ENCODE peak calls at places on chromosomes 6 and 20, in seven cellular contexts. One of them, this sample, is unnamed.

GRCh38 chr6:168703970-168704369 is 263.0 kb downstream of the SMOC2 start:
- DNase-seq in AML-193: no peak
- DNase-seq in stimulated activated CD4-positive, alpha-beta T cell treated with anti-CD3 and anti-CD28 coated beads, Interleukin-1b, Interleukin-23, amount 100 ng/mL, for 1 hour: no peak
- DNase-seq in GM12865: no peak
- DNase-seq in MV-4-11: no peak
- DNase-seq in activated CD4-positive, alpha-beta T cell treated with anti-CD3 and anti-CD28 coated beads, Interleukin-2, amount 10 ng/mL, durations not matched to agents 7 days and 5 days: no peak
- DNase-seq in GM12864: no peak
- DNase-seq in this sample: no peak

GRCh38 chr6:89711801-89712200 is 73.3 kb upstream of the LYRM2 start:
- DNase-seq in AML-193: no peak
- DNase-seq in GM12865: no peak
- DNase-seq in activated CD4-positive, alpha-beta T cell treated with anti-CD3 and anti-CD28 coated beads, Interleukin-2, amount 10 ng/mL, durations not matched to agents 7 days and 5 days: no peak
- DNase-seq in stimulated activated CD4-positive, alpha-beta T cell treated with anti-CD3 and anti-CD28 coated beads, Interleukin-1b, Interleukin-23, amount 100 ng/mL, for 1 hour: no peak
- DNase-seq in GM12864: no peak
- DNase-seq in MV-4-11: no peak
- DNase-seq in this sample: no peak

GRCh38 chr6:41072836-41073202 is at the start of gene NFYA:
- DNase-seq in GM12864: no peak
- DNase-seq in stimulated activated CD4-positive, alpha-beta T cell treated with anti-CD3 and anti-CD28 coated beads, Interleukin-1b, Interleukin-23, amount 100 ng/mL, for 1 hour: peak
- DNase-seq in activated CD4-positive, alpha-beta T cell treated with anti-CD3 and anti-CD28 coated beads, Interleukin-2, amount 10 ng/mL, durations not matched to agents 7 days and 5 days: peak
- DNase-seq in GM12865: no peak
- DNase-seq in MV-4-11: no peak
- DNase-seq in AML-193: no peak
- DNase-seq in this sample: peak

GRCh38 chr6:11044712-11045167 is 635 bp upstream of the ELOVL2 start:
- DNase-seq in MV-4-11: no peak
- DNase-seq in stimulated activated CD4-positive, alpha-beta T cell treated with anti-CD3 and anti-CD28 coated beads, Interleukin-1b, Interleukin-23, amount 100 ng/mL, for 1 hour: no peak
- DNase-seq in activated CD4-positive, alpha-beta T cell treated with anti-CD3 and anti-CD28 coated beads, Interleukin-2, amount 10 ng/mL, durations not matched to agents 7 days and 5 days: no peak
- DNase-seq in AML-193: no peak
- DNase-seq in GM12864: no peak
- DNase-seq in GM12865: no peak
- DNase-seq in this sample: no peak

GRCh38 chr6:127459231-127459641 is at the start of gene KIAA0408:
- DNase-seq in MV-4-11: peak
- DNase-seq in AML-193: no peak
- DNase-seq in GM12865: peak
- DNase-seq in activated CD4-positive, alpha-beta T cell treated with anti-CD3 and anti-CD28 coated beads, Interleukin-2, amount 10 ng/mL, durations not matched to agents 7 days and 5 days: no peak
- DNase-seq in GM12864: no peak
- DNase-seq in stimulated activated CD4-positive, alpha-beta T cell treated with anti-CD3 and anti-CD28 coated beads, Interleukin-1b, Interleukin-23, amount 100 ng/mL, for 1 hour: no peak
- DNase-seq in this sample: peak

GRCh38 chr6:36631326-36632046 is 37.3 kb downstream of the SRSF3 start:
- DNase-seq in MV-4-11: no peak
- DNase-seq in AML-193: no peak
- DNase-seq in GM12865: no peak
- DNase-seq in stimulated activated CD4-positive, alpha-beta T cell treated with anti-CD3 and anti-CD28 coated beads, Interleukin-1b, Interleukin-23, amount 100 ng/mL, for 1 hour: no peak
- DNase-seq in GM12864: no peak
- DNase-seq in activated CD4-positive, alpha-beta T cell treated with anti-CD3 and anti-CD28 coated beads, Interleukin-2, amount 10 ng/mL, durations not matched to agents 7 days and 5 days: no peak
- DNase-seq in this sample: no peak

GRCh38 chr6:148969271-148969666 is 222.4 kb downstream of the UST start:
- DNase-seq in stimulated activated CD4-positive, alpha-beta T cell treated with anti-CD3 and anti-CD28 coated beads, Interleukin-1b, Interleukin-23, amount 100 ng/mL, for 1 hour: no peak
- DNase-seq in GM12864: no peak
- DNase-seq in AML-193: no peak
- DNase-seq in GM12865: no peak
- DNase-seq in MV-4-11: no peak
- DNase-seq in activated CD4-positive, alpha-beta T cell treated with anti-CD3 and anti-CD28 coated beads, Interleukin-2, amount 10 ng/mL, durations not matched to agents 7 days and 5 days: no peak
- DNase-seq in this sample: no peak

GRCh38 chr20:33664762-33665144 is 2.0 kb upstream of the ACTL10 start:
- DNase-seq in AML-193: no peak
- DNase-seq in activated CD4-positive, alpha-beta T cell treated with anti-CD3 and anti-CD28 coated beads, Interleukin-2, amount 10 ng/mL, durations not matched to agents 7 days and 5 days: no peak
- DNase-seq in stimulated activated CD4-positive, alpha-beta T cell treated with anti-CD3 and anti-CD28 coated beads, Interleukin-1b, Interleukin-23, amount 100 ng/mL, for 1 hour: no peak
- DNase-seq in GM12864: no peak
- DNase-seq in MV-4-11: peak
- DNase-seq in GM12865: no peak
- DNase-seq in this sample: no peak

GRCh38 chr6:112680076-112680475 is 332.9 kb downstream of the RFPL4B start:
- DNase-seq in MV-4-11: no peak
- DNase-seq in GM12864: no peak
- DNase-seq in stimulated activated CD4-positive, alpha-beta T cell treated with anti-CD3 and anti-CD28 coated beads, Interleukin-1b, Interleukin-23, amount 100 ng/mL, for 1 hour: no peak
- DNase-seq in activated CD4-positive, alpha-beta T cell treated with anti-CD3 and anti-CD28 coated beads, Interleukin-2, amount 10 ng/mL, durations not matched to agents 7 days and 5 days: no peak
- DNase-seq in AML-193: no peak
- DNase-seq in GM12865: no peak
- DNase-seq in this sample: no peak

GRCh38 chr6:4294636-4295035 is 159.3 kb upstream of the ECI2 start:
- DNase-seq in stimulated activated CD4-positive, alpha-beta T cell treated with anti-CD3 and anti-CD28 coated beads, Interleukin-1b, Interleukin-23, amount 100 ng/mL, for 1 hour: no peak
- DNase-seq in GM12865: no peak
- DNase-seq in AML-193: no peak
- DNase-seq in GM12864: no peak
- DNase-seq in activated CD4-positive, alpha-beta T cell treated with anti-CD3 and anti-CD28 coated beads, Interleukin-2, amount 10 ng/mL, durations not matched to agents 7 days and 5 days: no peak
- DNase-seq in MV-4-11: no peak
- DNase-seq in this sample: no peak

GRCh38 chr20:52039746-52040145 is 151.8 kb downstream of the ZFP64 start:
- DNase-seq in AML-193: no peak
- DNase-seq in GM12864: no peak
- DNase-seq in MV-4-11: no peak
- DNase-seq in activated CD4-positive, alpha-beta T cell treated with anti-CD3 and anti-CD28 coated beads, Interleukin-2, amount 10 ng/mL, durations not matched to agents 7 days and 5 days: no peak
- DNase-seq in GM12865: no peak
- DNase-seq in stimulated activated CD4-positive, alpha-beta T cell treated with anti-CD3 and anti-CD28 coated beads, Interleukin-1b, Interleukin-23, amount 100 ng/mL, for 1 hour: no peak
- DNase-seq in this sample: no peak

GRCh38 chr20:10357974-10358373 is 76.0 kb downstream of the MKKS start:
- DNase-seq in activated CD4-positive, alpha-beta T cell treated with anti-CD3 and anti-CD28 coated beads, Interleukin-2, amount 10 ng/mL, durations not matched to agents 7 days and 5 days: no peak
- DNase-seq in GM12865: no peak
- DNase-seq in MV-4-11: no peak
- DNase-seq in GM12864: no peak
- DNase-seq in AML-193: peak
- DNase-seq in stimulated activated CD4-positive, alpha-beta T cell treated with anti-CD3 and anti-CD28 coated beads, Interleukin-1b, Interleukin-23, amount 100 ng/mL, for 1 hour: no peak
- DNase-seq in this sample: no peak

GRCh38 chr6:161079566-161080262 is 88.1 kb downstream of the MAP3K4 start:
- DNase-seq in stimulated activated CD4-positive, alpha-beta T cell treated with anti-CD3 and anti-CD28 coated beads, Interleukin-1b, Interleukin-23, amount 100 ng/mL, for 1 hour: peak
- DNase-seq in GM12864: no peak
- DNase-seq in GM12865: no peak
- DNase-seq in activated CD4-positive, alpha-beta T cell treated with anti-CD3 and anti-CD28 coated beads, Interleukin-2, amount 10 ng/mL, durations not matched to agents 7 days and 5 days: peak
- DNase-seq in MV-4-11: no peak
- DNase-seq in AML-193: no peak
- DNase-seq in this sample: no peak

GRCh38 chr6:41871677-41872076 is 23.5 kb downstream of the USP49 start:
- DNase-seq in stimulated activated CD4-positive, alpha-beta T cell treated with anti-CD3 and anti-CD28 coated beads, Interleukin-1b, Interleukin-23, amount 100 ng/mL, for 1 hour: no peak
- DNase-seq in activated CD4-positive, alpha-beta T cell treated with anti-CD3 and anti-CD28 coated beads, Interleukin-2, amount 10 ng/mL, durations not matched to agents 7 days and 5 days: no peak
- DNase-seq in GM12865: no peak
- DNase-seq in AML-193: peak
- DNase-seq in MV-4-11: peak
- DNase-seq in GM12864: no peak
- DNase-seq in this sample: no peak

GRCh38 chr6:37101991-37102298 is 68.0 kb upstream of the PIM1 start:
- DNase-seq in AML-193: no peak
- DNase-seq in stimulated activated CD4-positive, alpha-beta T cell treated with anti-CD3 and anti-CD28 coated beads, Interleukin-1b, Interleukin-23, amount 100 ng/mL, for 1 hour: no peak
- DNase-seq in MV-4-11: no peak
- DNase-seq in GM12864: no peak
- DNase-seq in GM12865: no peak
- DNase-seq in activated CD4-positive, alpha-beta T cell treated with anti-CD3 and anti-CD28 coated beads, Interleukin-2, amount 10 ng/mL, durations not matched to agents 7 days and 5 days: no peak
- DNase-seq in this sample: no peak

GRCh38 chr6:139751179-139751578 is 376.7 kb upstream of the CITED2 start:
- DNase-seq in GM12864: no peak
- DNase-seq in AML-193: no peak
- DNase-seq in MV-4-11: no peak
- DNase-seq in activated CD4-positive, alpha-beta T cell treated with anti-CD3 and anti-CD28 coated beads, Interleukin-2, amount 10 ng/mL, durations not matched to agents 7 days and 5 days: no peak
- DNase-seq in GM12865: no peak
- DNase-seq in stimulated activated CD4-positive, alpha-beta T cell treated with anti-CD3 and anti-CD28 coated beads, Interleukin-1b, Interleukin-23, amount 100 ng/mL, for 1 hour: no peak
- DNase-seq in this sample: no peak

GRCh38 chr6:82364087-82365010 is 732 bp downstream of the TPBG start:
- DNase-seq in stimulated activated CD4-positive, alpha-beta T cell treated with anti-CD3 and anti-CD28 coated beads, Interleukin-1b, Interleukin-23, amount 100 ng/mL, for 1 hour: no peak
- DNase-seq in activated CD4-positive, alpha-beta T cell treated with anti-CD3 and anti-CD28 coated beads, Interleukin-2, amount 10 ng/mL, durations not matched to agents 7 days and 5 days: peak
- DNase-seq in GM12865: peak
- DNase-seq in AML-193: no peak
- DNase-seq in MV-4-11: peak
- DNase-seq in GM12864: no peak
- DNase-seq in this sample: peak

GRCh38 chr6:33571637-33572316 is 8.3 kb downstream of the BAK1 start:
- DNase-seq in MV-4-11: no peak
- DNase-seq in AML-193: no peak
- DNase-seq in stimulated activated CD4-positive, alpha-beta T cell treated with anti-CD3 and anti-CD28 coated beads, Interleukin-1b, Interleukin-23, amount 100 ng/mL, for 1 hour: no peak
- DNase-seq in GM12865: no peak
- DNase-seq in GM12864: no peak
- DNase-seq in activated CD4-positive, alpha-beta T cell treated with anti-CD3 and anti-CD28 coated beads, Interleukin-2, amount 10 ng/mL, durations not matched to agents 7 days and 5 days: no peak
- DNase-seq in this sample: no peak

GRCh38 chr6:36679043-36679821 is 718 bp downstream of the CDKN1A start:
- DNase-seq in GM12865: peak
- DNase-seq in AML-193: no peak
- DNase-seq in GM12864: no peak
- DNase-seq in activated CD4-positive, alpha-beta T cell treated with anti-CD3 and anti-CD28 coated beads, Interleukin-2, amount 10 ng/mL, durations not matched to agents 7 days and 5 days: no peak
- DNase-seq in stimulated activated CD4-positive, alpha-beta T cell treated with anti-CD3 and anti-CD28 coated beads, Interleukin-1b, Interleukin-23, amount 100 ng/mL, for 1 hour: no peak
- DNase-seq in MV-4-11: no peak
- DNase-seq in this sample: no peak

GRCh38 chr6:134240664-134241431 is 77.1 kb downstream of the SGK1 start:
- DNase-seq in AML-193: peak
- DNase-seq in stimulated activated CD4-positive, alpha-beta T cell treated with anti-CD3 and anti-CD28 coated beads, Interleukin-1b, Interleukin-23, amount 100 ng/mL, for 1 hour: peak
- DNase-seq in MV-4-11: peak
- DNase-seq in activated CD4-positive, alpha-beta T cell treated with anti-CD3 and anti-CD28 coated beads, Interleukin-2, amount 10 ng/mL, durations not matched to agents 7 days and 5 days: peak
- DNase-seq in GM12864: peak
- DNase-seq in GM12865: peak
- DNase-seq in this sample: peak

GRCh38 chr6:16964553-16965499 is 137.0 kb upstream of the STMND1 start:
- DNase-seq in AML-193: peak
- DNase-seq in GM12864: peak
- DNase-seq in MV-4-11: peak
- DNase-seq in GM12865: peak
- DNase-seq in stimulated activated CD4-positive, alpha-beta T cell treated with anti-CD3 and anti-CD28 coated beads, Interleukin-1b, Interleukin-23, amount 100 ng/mL, for 1 hour: no peak
- DNase-seq in activated CD4-positive, alpha-beta T cell treated with anti-CD3 and anti-CD28 coated beads, Interleukin-2, amount 10 ng/mL, durations not matched to agents 7 days and 5 days: peak
- DNase-seq in this sample: peak

GRCh38 chr6:137808836-137809315 is 58.2 kb upstream of the TNFAIP3 start:
- DNase-seq in MV-4-11: no peak
- DNase-seq in GM12865: no peak
- DNase-seq in stimulated activated CD4-positive, alpha-beta T cell treated with anti-CD3 and anti-CD28 coated beads, Interleukin-1b, Interleukin-23, amount 100 ng/mL, for 1 hour: no peak
- DNase-seq in activated CD4-positive, alpha-beta T cell treated with anti-CD3 and anti-CD28 coated beads, Interleukin-2, amount 10 ng/mL, durations not matched to agents 7 days and 5 days: no peak
- DNase-seq in GM12864: no peak
- DNase-seq in AML-193: no peak
- DNase-seq in this sample: no peak

GRCh38 chr20:50193169-50193850 is 2.7 kb downstream of the CEBPB start:
- DNase-seq in MV-4-11: no peak
- DNase-seq in GM12864: no peak
- DNase-seq in AML-193: no peak
- DNase-seq in activated CD4-positive, alpha-beta T cell treated with anti-CD3 and anti-CD28 coated beads, Interleukin-2, amount 10 ng/mL, durations not matched to agents 7 days and 5 days: no peak
- DNase-seq in stimulated activated CD4-positive, alpha-beta T cell treated with anti-CD3 and anti-CD28 coated beads, Interleukin-1b, Interleukin-23, amount 100 ng/mL, for 1 hour: no peak
- DNase-seq in GM12865: no peak
- DNase-seq in this sample: no peak

GRCh38 chr6:39048481-39049399 is at the start of gene GLP1R:
- DNase-seq in stimulated activated CD4-positive, alpha-beta T cell treated with anti-CD3 and anti-CD28 coated beads, Interleukin-1b, Interleukin-23, amount 100 ng/mL, for 1 hour: no peak
- DNase-seq in MV-4-11: no peak
- DNase-seq in activated CD4-positive, alpha-beta T cell treated with anti-CD3 and anti-CD28 coated beads, Interleukin-2, amount 10 ng/mL, durations not matched to agents 7 days and 5 days: no peak
- DNase-seq in AML-193: no peak
- DNase-seq in GM12865: no peak
- DNase-seq in GM12864: no peak
- DNase-seq in this sample: no peak

GRCh38 chr6:24935753-24936152 is at the start of gene RIPOR2:
- DNase-seq in stimulated activated CD4-positive, alpha-beta T cell treated with anti-CD3 and anti-CD28 coated beads, Interleukin-1b, Interleukin-23, amount 100 ng/mL, for 1 hour: peak
- DNase-seq in GM12864: peak
- DNase-seq in GM12865: peak
- DNase-seq in activated CD4-positive, alpha-beta T cell treated with anti-CD3 and anti-CD28 coated beads, Interleukin-2, amount 10 ng/mL, durations not matched to agents 7 days and 5 days: peak
- DNase-seq in MV-4-11: peak
- DNase-seq in AML-193: peak
- DNase-seq in this sample: no peak

GRCh38 chr6:81977488-81977887 is 225.0 kb upstream of the TENT5A start:
- DNase-seq in MV-4-11: no peak
- DNase-seq in GM12864: no peak
- DNase-seq in activated CD4-positive, alpha-beta T cell treated with anti-CD3 and anti-CD28 coated beads, Interleukin-2, amount 10 ng/mL, durations not matched to agents 7 days and 5 days: no peak
- DNase-seq in stimulated activated CD4-positive, alpha-beta T cell treated with anti-CD3 and anti-CD28 coated beads, Interleukin-1b, Interleukin-23, amount 100 ng/mL, for 1 hour: no peak
- DNase-seq in GM12865: no peak
- DNase-seq in AML-193: no peak
- DNase-seq in this sample: no peak

GRCh38 chr6:137036566-137037300 is 8.0 kb downstream of the IL20RA start:
- DNase-seq in GM12864: no peak
- DNase-seq in activated CD4-positive, alpha-beta T cell treated with anti-CD3 and anti-CD28 coated beads, Interleukin-2, amount 10 ng/mL, durations not matched to agents 7 days and 5 days: no peak
- DNase-seq in AML-193: no peak
- DNase-seq in MV-4-11: no peak
- DNase-seq in GM12865: no peak
- DNase-seq in stimulated activated CD4-positive, alpha-beta T cell treated with anti-CD3 and anti-CD28 coated beads, Interleukin-1b, Interleukin-23, amount 100 ng/mL, for 1 hour: no peak
- DNase-seq in this sample: no peak

GRCh38 chr6:125931733-125932450 is 24.7 kb upstream of the HINT3 start:
- DNase-seq in GM12865: peak
- DNase-seq in AML-193: no peak
- DNase-seq in GM12864: no peak
- DNase-seq in stimulated activated CD4-positive, alpha-beta T cell treated with anti-CD3 and anti-CD28 coated beads, Interleukin-1b, Interleukin-23, amount 100 ng/mL, for 1 hour: no peak
- DNase-seq in activated CD4-positive, alpha-beta T cell treated with anti-CD3 and anti-CD28 coated beads, Interleukin-2, amount 10 ng/mL, durations not matched to agents 7 days and 5 days: no peak
- DNase-seq in MV-4-11: no peak
- DNase-seq in this sample: peak

GRCh38 chr6:121959501-121959900 is 440.0 kb upstream of the HSF2 start:
- DNase-seq in stimulated activated CD4-positive, alpha-beta T cell treated with anti-CD3 and anti-CD28 coated beads, Interleukin-1b, Interleukin-23, amount 100 ng/mL, for 1 hour: no peak
- DNase-seq in GM12865: no peak
- DNase-seq in activated CD4-positive, alpha-beta T cell treated with anti-CD3 and anti-CD28 coated beads, Interleukin-2, amount 10 ng/mL, durations not matched to agents 7 days and 5 days: no peak
- DNase-seq in GM12864: no peak
- DNase-seq in MV-4-11: no peak
- DNase-seq in AML-193: no peak
- DNase-seq in this sample: peak

GRCh38 chr6:16562498-16562897 is 198.8 kb downstream of the ATXN1 start:
- DNase-seq in activated CD4-positive, alpha-beta T cell treated with anti-CD3 and anti-CD28 coated beads, Interleukin-2, amount 10 ng/mL, durations not matched to agents 7 days and 5 days: no peak
- DNase-seq in GM12865: no peak
- DNase-seq in AML-193: no peak
- DNase-seq in MV-4-11: no peak
- DNase-seq in stimulated activated CD4-positive, alpha-beta T cell treated with anti-CD3 and anti-CD28 coated beads, Interleukin-1b, Interleukin-23, amount 100 ng/mL, for 1 hour: no peak
- DNase-seq in GM12864: no peak
- DNase-seq in this sample: no peak

GRCh38 chr20:56875052-56875663 is 246.1 kb downstream of the TFAP2C start:
- DNase-seq in activated CD4-positive, alpha-beta T cell treated with anti-CD3 and anti-CD28 coated beads, Interleukin-2, amount 10 ng/mL, durations not matched to agents 7 days and 5 days: no peak
- DNase-seq in MV-4-11: peak
- DNase-seq in stimulated activated CD4-positive, alpha-beta T cell treated with anti-CD3 and anti-CD28 coated beads, Interleukin-1b, Interleukin-23, amount 100 ng/mL, for 1 hour: no peak
- DNase-seq in AML-193: no peak
- DNase-seq in GM12864: no peak
- DNase-seq in GM12865: no peak
- DNase-seq in this sample: no peak

GRCh38 chr20:21357851-21358250 is 39.5 kb downstream of the NKX2-4 start:
- DNase-seq in GM12864: no peak
- DNase-seq in stimulated activated CD4-positive, alpha-beta T cell treated with anti-CD3 and anti-CD28 coated beads, Interleukin-1b, Interleukin-23, amount 100 ng/mL, for 1 hour: no peak
- DNase-seq in activated CD4-positive, alpha-beta T cell treated with anti-CD3 and anti-CD28 coated beads, Interleukin-2, amount 10 ng/mL, durations not matched to agents 7 days and 5 days: no peak
- DNase-seq in GM12865: no peak
- DNase-seq in AML-193: no peak
- DNase-seq in MV-4-11: no peak
- DNase-seq in this sample: peak

GRCh38 chr20:24503352-24503931 is 34.0 kb downstream of the SYNDIG1 start:
- DNase-seq in GM12865: no peak
- DNase-seq in activated CD4-positive, alpha-beta T cell treated with anti-CD3 and anti-CD28 coated beads, Interleukin-2, amount 10 ng/mL, durations not matched to agents 7 days and 5 days: no peak
- DNase-seq in MV-4-11: peak
- DNase-seq in AML-193: no peak
- DNase-seq in GM12864: no peak
- DNase-seq in stimulated activated CD4-positive, alpha-beta T cell treated with anti-CD3 and anti-CD28 coated beads, Interleukin-1b, Interleukin-23, amount 100 ng/mL, for 1 hour: no peak
- DNase-seq in this sample: no peak

GRCh38 chr6:148771212-148771601 is 24.4 kb downstream of the UST start:
- DNase-seq in activated CD4-positive, alpha-beta T cell treated with anti-CD3 and anti-CD28 coated beads, Interleukin-2, amount 10 ng/mL, durations not matched to agents 7 days and 5 days: no peak
- DNase-seq in stimulated activated CD4-positive, alpha-beta T cell treated with anti-CD3 and anti-CD28 coated beads, Interleukin-1b, Interleukin-23, amount 100 ng/mL, for 1 hour: no peak
- DNase-seq in MV-4-11: no peak
- DNase-seq in GM12865: no peak
- DNase-seq in AML-193: no peak
- DNase-seq in GM12864: no peak
- DNase-seq in this sample: no peak